ENCODE peak calls at places on chromosomes 5 and 9, in nine cellular contexts. H, B, L, R, A, J, V, G and W are unnamed samples.

GRCh38 chr9:28234899-28235277 is 661.6 kb upstream of the C9orf72 start:
- DNase-seq in J (no peak), V (no peak), A (no peak), R (no peak), G (peak), H (no peak), B (no peak), L (peak), W (peak)

GRCh38 chr5:172872997-172873491 is 39.0 kb downstream of the ERGIC1 start:
- DNase-seq in B (no peak), L (no peak), R (no peak), H (no peak), G (no peak), V (no peak), J (peak), A (no peak), W (no peak)

GRCh38 chr5:126988021-126988569 is 42.3 kb downstream of the MARCHF3 start:
- DNase-seq in H (no peak), A (no peak), R (no peak), J (peak), V (no peak), G (no peak), B (peak), L (no peak), W (no peak)

GRCh38 chr9:37100750-37101149 is 19.6 kb upstream of the ZCCHC7 start:
- DNase-seq in R (no peak), H (no peak), J (no peak), V (no peak), B (no peak), A (no peak), L (no peak), G (no peak), W (no peak)

GRCh38 chr5:147530801-147531389 is 21.0 kb upstream of the DPYSL3 start:
- DNase-seq in G (peak), A (no peak), R (no peak), V (no peak), J (peak), H (no peak), L (peak), B (no peak), W (peak)

GRCh38 chr5:181211208-181211607 is 6.2 kb upstream of the TRIM7 start:
- DNase-seq in V (no peak), G (no peak), B (no peak), J (no peak), H (no peak), L (no peak), A (no peak), R (no peak), W (no peak)

GRCh38 chr5:140003519-140003918 is 39.6 kb downstream of the NRG2 start:
- DNase-seq in H (no peak), J (no peak), B (no peak), V (no peak), R (no peak), L (no peak), G (no peak), A (no peak), W (no peak)

GRCh38 chr5:155150012-155150411 is 136.5 kb downstream of the KIF4B start:
- DNase-seq in B (no peak), G (no peak), L (no peak), H (no peak), R (no peak), A (no peak), J (no peak), V (no peak), W (peak)

GRCh38 chr9:99141849-99142248 is 36.9 kb downstream of the TGFBR1 start:
- DNase-seq in L (no peak), R (no peak), A (no peak), J (no peak), G (no peak), H (no peak), B (no peak), V (no peak), W (no peak)

GRCh38 chr5:134874831-134875655 is 872 bp downstream of the TXNDC15 start:
- DNase-seq in V (no peak), H (peak), J (peak), G (peak), L (peak), B (peak), R (peak), A (no peak), W (peak)